ENCODE peak calls at places on chromosomes 11 and 22, in six cellular contexts. K, B, G, F, T and D are unnamed samples.

GRCh38 chr11:104432526-104432925 is 268.6 kb upstream of the PDGFD start:
- DNase-seq in K (no peak), G (no peak), B (no peak), F (no peak), T (no peak), D (no peak)

GRCh38 chr11:32259641-32260081 is 168.8 kb downstream of the RCN1 start:
- DNase-seq in B (peak; percentile 87), F (no peak), K (no peak), G (peak; percentile 21), T (no peak), D (no peak)

GRCh38 chr11:39374963-39375698 is 2084.3 kb downstream of the LRRC4C start:
- DNase-seq in B (peak; percentile 2), T (no peak), K (no peak), G (no peak), F (no peak), D (no peak)

GRCh38 chr11:82937554-82937953 is 36.0 kb downstream of the DDIAS start:
- DNase-seq in K (no peak), G (no peak), B (no peak), F (no peak), T (no peak), D (no peak)

GRCh38 chr11:92225206-92225562 is 566 bp downstream of the FAT3 start:
- DNase-seq in T (no peak), F (peak; percentile 8), B (no peak), K (peak; percentile 43), G (peak; percentile 30), D (no peak)

GRCh38 chr11:720017-720641 is 14.1 kb downstream of the EPS8L2 start:
- DNase-seq in G (no peak), B (no peak), F (no peak), T (no peak), K (no peak), D (no peak)

GRCh38 chr11:84036664-84037194 is 750.6 kb upstream of the CCDC90B start:
- DNase-seq in K (no peak), G (no peak), F (no peak), B (no peak), T (no peak), D (no peak)

GRCh38 chr11:99370557-99371200 is 349.9 kb downstream of the CNTN5 start:
- DNase-seq in K (no peak), G (peak; percentile 41), B (peak; percentile 72), T (no peak), F (peak; percentile 40), D (peak; percentile 66)

GRCh38 chr11:19683141-19683805 is 29.4 kb upstream of the NAV2 start:
- DNase-seq in B (no peak), T (no peak), F (peak; percentile 44), G (peak; percentile 51), K (no peak), D (peak; percentile 84)

GRCh38 chr11:8025816-8026215 is 38.7 kb downstream of the EIF3F start:
- DNase-seq in G (no peak), B (peak; percentile 76), K (no peak), F (no peak), T (no peak), D (no peak)

GRCh38 chr11:134041791-134042696 is 26.8 kb upstream of the JAM3 start:
- DNase-seq in B (no peak), K (no peak), G (no peak), F (no peak), T (no peak), D (no peak)

GRCh38 chr11:85301895-85302678 is 325.1 kb downstream of the DLG2 start:
- DNase-seq in F (no peak), G (no peak), K (no peak), B (no peak), T (peak; percentile 57), D (no peak)

GRCh38 chr11:76615950-76616349 is 54.6 kb downstream of the LRRC32 start:
- DNase-seq in B (peak; percentile 38), G (peak; percentile 60), T (no peak), F (peak; percentile 82), K (no peak), D (no peak)

GRCh38 chr11:111362887-111363411 is 16.1 kb downstream of the POU2AF1 start:
- DNase-seq in K (no peak), T (peak; percentile 88), B (no peak), G (no peak), F (no peak), D (no peak)

GRCh38 chr22:46934746-46935491 is 172.5 kb downstream of the TBC1D22A start:
- DNase-seq in F (no peak), G (no peak), B (peak; percentile 98), T (no peak), K (no peak), D (peak; percentile 52)

GRCh38 chr11:70381872-70382842 is 16.2 kb upstream of the CTTN start:
- DNase-seq in B (peak; percentile 95), T (no peak), F (no peak), K (no peak), G (no peak), D (no peak)

GRCh38 chr22:36510966-36511881 is 4.4 kb upstream of the FOXRED2 start:
- DNase-seq in K (no peak), T (peak; percentile 34), G (peak; percentile 60), B (peak; percentile 51), F (no peak), D (no peak)

GRCh38 chr11:64644348-64645242 is 53.6 kb downstream of the SLC22A12 start:
- DNase-seq in K (no peak), F (no peak), T (no peak), B (no peak), G (no peak), D (no peak)

GRCh38 chr11:41612415-41612814 is 153.0 kb upstream of the LRRC4C start:
- DNase-seq in G (no peak), K (no peak), T (no peak), B (no peak), F (no peak), D (no peak)

GRCh38 chr11:42239102-42239501 is 779.6 kb upstream of the LRRC4C start:
- DNase-seq in K (no peak), F (no peak), B (no peak), G (no peak), T (no peak), D (no peak)

GRCh38 chr22:29377979-29378378 is 10.4 kb downstream of the AP1B1 start:
- DNase-seq in T (peak; percentile 89), K (no peak), G (no peak), F (no peak), B (no peak), D (no peak)

GRCh38 chr22:17795661-17796548 is 21.6 kb upstream of the BID start:
- DNase-seq in F (no peak), K (no peak), G (no peak), B (no peak), T (no peak), D (no peak)

GRCh38 chr11:18253222-18253621 is 4.8 kb upstream of the SAA2 start:
- DNase-seq in K (no peak), B (no peak), T (no peak), F (no peak), G (no peak), D (no peak)

GRCh38 chr11:111846640-111847039 is 24.7 kb downstream of the ALG9 start:
- DNase-seq in K (no peak), F (no peak), B (peak; percentile 92), T (no peak), G (no peak), D (no peak)

GRCh38 chr11:116348226-116348625 is 424.6 kb downstream of the BUD13 start:
- DNase-seq in K (no peak), T (no peak), G (no peak), B (no peak), F (no peak), D (peak; percentile 17)

GRCh38 chr11:19988598-19988997 is 171.7 kb downstream of the DBX1 start:
- DNase-seq in F (peak; percentile 22), B (peak; percentile 92), G (peak; percentile 16), T (no peak), K (no peak), D (peak; percentile 69)

GRCh38 chr11:2529173-2529572 is 84.4 kb downstream of the KCNQ1 start:
- DNase-seq in G (no peak), T (no peak), F (no peak), B (no peak), K (no peak), D (no peak)

DNA sequence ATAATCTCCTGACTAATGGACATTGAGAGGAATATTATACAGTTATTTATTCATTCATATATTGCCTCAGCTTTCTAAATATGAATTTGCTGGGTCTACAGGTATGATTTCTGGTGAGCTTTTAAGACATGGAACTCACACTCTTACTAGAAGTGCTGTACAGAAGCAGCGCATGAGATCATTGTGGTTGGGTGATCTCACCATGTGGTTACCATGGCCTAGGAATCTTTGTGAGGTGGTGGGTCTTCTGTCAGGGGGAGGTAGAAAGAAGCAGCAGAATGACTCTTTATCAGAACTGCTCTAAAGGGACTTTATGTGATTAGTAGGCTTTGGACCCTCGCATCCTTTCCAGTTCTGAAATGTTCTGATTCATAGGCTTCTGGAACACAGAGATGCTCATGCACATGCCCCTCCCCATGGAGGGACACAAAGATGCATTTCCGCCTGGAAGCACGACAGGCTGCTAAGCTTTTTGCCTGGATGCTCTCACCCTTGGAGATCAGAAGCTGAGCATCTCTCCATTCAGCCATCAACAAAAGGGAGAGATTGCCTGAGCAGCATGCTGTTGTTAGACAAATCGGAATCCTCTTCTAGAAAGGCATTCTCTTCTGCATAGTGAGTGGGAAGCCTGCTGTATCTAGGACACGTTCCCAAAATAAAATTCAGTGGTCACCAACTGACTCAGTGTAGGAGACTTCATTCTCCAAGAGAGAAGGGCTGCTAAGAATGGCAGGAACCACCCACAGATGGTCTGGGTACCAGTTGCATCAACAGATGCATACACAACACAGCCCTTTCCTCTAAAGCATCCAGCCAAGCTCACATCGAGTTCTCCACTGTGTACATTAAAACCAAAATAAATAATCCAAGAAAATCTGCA is 51.3 kb downstream of the KIRREL3 start:
- DNase-seq in T (no peak), F (no peak), G (no peak), B (peak; percentile 93), K (no peak), D (no peak)
- TF ChIP-seq CTCF in T (no peak), F (no peak), G (no peak), B (no peak), K (no peak), D (no peak)

GRCh38 chr22:41394012-41394356 is 12.2 kb downstream of the TEF start:
- DNase-seq in F (no peak), T (no peak), K (no peak), B (no peak), G (no peak), D (no peak)
- H3K27ac ChIP-seq in F (peak overlapping the region; percentile 35), T (no peak overlapping the region), K (no peak overlapping the region), B (no peak overlapping the region), G (peak overlapping the region; percentile 39), D (peak overlapping the region; percentile 61)

GRCh38 chr22:45149671-45150070 is 14.1 kb upstream of the NUP50 start:
- DNase-seq in T (no peak), K (no peak), B (peak; percentile 78), F (no peak), G (no peak), D (no peak)
- TF ChIP-seq CTCF in T (no peak), K (no peak), B (no peak), F (no peak), G (no peak), D (no peak)

DNA sequence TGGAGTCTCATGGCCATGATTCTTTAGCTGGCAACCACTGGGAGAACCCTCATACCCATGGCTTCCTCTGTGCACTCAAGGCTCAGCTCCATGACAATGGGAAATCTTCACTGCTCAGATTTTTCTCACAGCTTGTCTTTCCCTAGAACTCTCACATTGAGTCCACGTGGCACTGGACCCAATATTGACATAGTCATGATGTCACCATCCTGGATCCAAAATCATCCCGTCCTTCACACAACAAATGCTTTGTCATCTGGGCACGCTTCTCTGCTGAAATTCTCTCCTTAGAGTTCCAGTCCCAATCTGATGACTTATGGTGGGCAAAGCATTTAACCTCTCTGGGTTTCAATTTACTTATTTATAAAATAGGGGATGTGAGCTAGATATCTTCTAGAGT is 37.7 kb upstream of the CD44 start:
- DNase-seq in B (no peak), G (no peak), K (no peak), F (no peak), T (no peak), D (no peak)
- H3K27ac ChIP-seq in B (no peak overlapping the region), G (no peak overlapping the region), K (no peak overlapping the region), F (no peak overlapping the region), T (no peak overlapping the region), D (no peak overlapping the region)